ENCODE peak calls at places on chromosomes 7 and 10, in ten cellular contexts. L is T-cell; Y is ELF-1; B is WTC11; K is adrenal gland; I is activated CD4-positive, CD25-positive, alpha-beta regulatory T cell; D is NCI-H526; V is NCI-H2107; H is germinal center; J is CD8-positive, alpha-beta memory T cell. U is an unnamed sample.

GRCh38 chr10:122254831-122255230 is 16.3 kb upstream of the BTBD16 start:
- DNase-seq in K (no peak), H (no peak), D (no peak), B (no peak), Y (no peak), I (no peak), V (no peak), J (no peak), L (no peak), U (no peak)

GRCh38 chr10:31157125-31157983 is 125.7 kb upstream of the ZNF438 start:
- DNase-seq in L (no peak), I (no peak), J (no peak), H (no peak), D (no peak), B (no peak), Y (peak), K (no peak), V (no peak), U (peak)

GRCh38 chr7:95609277-95609971 is 13.1 kb upstream of the PDK4 start:
- DNase-seq in D (no peak), Y (no peak), H (no peak), B (no peak), L (no peak), J (no peak), I (no peak), K (peak), V (no peak), U (peak)

GRCh38 chr10:105494944-105495343 is 853.9 kb downstream of the SORCS3 start:
- DNase-seq in B (no peak), L (no peak), V (no peak), Y (no peak), J (no peak), H (no peak), K (no peak), I (no peak), D (no peak), U (no peak)

GRCh38 chr7:7146837-7147236 is 35.5 kb upstream of the C1GALT1 start:
- DNase-seq in D (no peak), Y (no peak), K (no peak), H (no peak), I (no peak), L (no peak), V (no peak), J (no peak), B (no peak), U (no peak)

GRCh38 chr7:108598153-108598552 is 28.5 kb downstream of the DNAJB9 start:
- DNase-seq in J (no peak), V (peak), K (no peak), Y (no peak), L (no peak), B (no peak), I (no peak), H (no peak), D (peak), U (no peak)

GRCh38 chr7:117072620-117073118 is 119.4 kb downstream of the ST7 start:
- DNase-seq in L (no peak), J (no peak), H (no peak), Y (no peak), V (peak), B (no peak), I (no peak), D (no peak), K (peak), U (peak)

GRCh38 chr7:142807855-142808460 is 37.2 kb downstream of the PRSS2 start:
- DNase-seq in J (no peak), B (no peak), D (no peak), K (no peak), H (no peak), Y (no peak), I (no peak), V (no peak), L (no peak), U (no peak)

GRCh38 chr7:17312641-17313040 is 14.2 kb downstream of the AHR start:
- DNase-seq in L (no peak), K (no peak), J (no peak), I (no peak), B (no peak), D (no peak), Y (no peak), H (no peak), V (no peak), U (no peak)

GRCh38 chr10:15316144-15316543 is 54.9 kb downstream of the FAM171A1 start:
- DNase-seq in D (no peak), I (no peak), L (no peak), Y (no peak), J (no peak), B (no peak), V (no peak), K (no peak), H (no peak), U (no peak)

GRCh38 chr7:157219154-157219553 is 80.4 kb downstream of the UBE3C start:
- DNase-seq in B (no peak), V (no peak), Y (no peak), L (no peak), J (no peak), D (no peak), I (no peak), H (peak), K (no peak), U (no peak)

GRCh38 chr10:3057946-3058345 is 9.4 kb upstream of the PFKP start:
- DNase-seq in D (no peak), V (no peak), L (peak), B (no peak), K (no peak), H (no peak), I (no peak), J (no peak), Y (peak), U (no peak)

GRCh38 chr10:129767751-129768150 is 196.3 kb downstream of the EBF3 start:
- DNase-seq in D (no peak), I (no peak), Y (no peak), K (no peak), B (no peak), H (no peak), V (no peak), L (no peak), J (no peak), U (no peak)

GRCh38 chr7:44403176-44403759 is 77.9 kb upstream of the CAMK2B start:
- DNase-seq in I (no peak), K (no peak), H (no peak), V (no peak), J (no peak), D (no peak), L (no peak), B (no peak), Y (no peak), U (no peak)

GRCh38 chr10:6977641-6978627 is 397.9 kb upstream of the PRKCQ start:
- DNase-seq in I (no peak), D (no peak), J (no peak), Y (no peak), B (no peak), K (no peak), H (no peak), V (no peak), L (no peak), U (no peak)

GRCh38 chr7:99409814-99410213 is 1.0 kb downstream of the BUD31 start:
- DNase-seq in H (no peak), I (no peak), Y (no peak), K (no peak), L (no peak), J (no peak), V (no peak), B (no peak), D (no peak), U (no peak)

GRCh38 chr10:59894114-59894513 is 12.2 kb downstream of the CCDC6 start:
- DNase-seq in K (peak), V (no peak), L (no peak), I (no peak), H (no peak), B (no peak), D (no peak), Y (no peak), J (no peak), U (no peak)

GRCh38 chr7:36036590-36036989 is 116.5 kb upstream of the EEPD1 start:
- DNase-seq in H (no peak), L (no peak), K (no peak), I (no peak), V (no peak), Y (peak), J (no peak), D (no peak), B (no peak), U (no peak)

GRCh38 chr7:127884066-127884559 is 147.1 kb downstream of the LRRC4 start:
- DNase-seq in B (no peak), J (no peak), D (no peak), K (no peak), V (no peak), I (no peak), Y (no peak), H (no peak), L (no peak), U (no peak)

GRCh38 chr10:79196470-79197461 is 128.0 kb downstream of the ZMIZ1 start:
- DNase-seq in B (peak), J (peak), Y (peak), I (peak), V (no peak), D (peak), K (peak), L (peak), H (peak), U (no peak)

U was measured in DMS79.